ENCODE peak calls at places on chromosomes 16 and 17, in six cellular contexts. One of them, this sample, is unnamed.

GRCh38 chr16:72689851-72690250 is 358.1 kb downstream of the ZFHX3 start:
- DNase-seq in GM12878: no peak
- DNase-seq in HepG2: no peak
- DNase-seq in endothelial cell of umbilical vein: no peak
- DNase-seq in A549: no peak
- DNase-seq in K562: no peak
- DNase-seq in this sample: no peak

GRCh38 chr17:65345261-65346060 is 208.3 kb downstream of the RGS9 start:
- DNase-seq in GM12878: no peak
- DNase-seq in HepG2: no peak
- DNase-seq in endothelial cell of umbilical vein: peak
- DNase-seq in A549: no peak
- DNase-seq in K562: no peak
- DNase-seq in this sample: peak

GRCh38 chr17:7912927-7913524 is 3.1 kb downstream of the RNF227 start:
- DNase-seq in GM12878: peak
- DNase-seq in HepG2: peak
- DNase-seq in endothelial cell of umbilical vein: peak
- DNase-seq in A549: peak
- DNase-seq in K562: peak
- DNase-seq in this sample: peak

GRCh38 chr17:48179071-48179945 is 71.7 kb downstream of the SNX11 start:
- DNase-seq in GM12878: no peak
- DNase-seq in HepG2: no peak
- DNase-seq in endothelial cell of umbilical vein: no peak
- DNase-seq in A549: no peak
- DNase-seq in K562: peak
- DNase-seq in this sample: no peak

GRCh38 chr16:80147021-80147680 is 393.6 kb upstream of the DYNLRB2 start:
- DNase-seq in GM12878: no peak
- DNase-seq in HepG2: no peak
- DNase-seq in endothelial cell of umbilical vein: no peak
- DNase-seq in A549: no peak
- DNase-seq in K562: no peak
- DNase-seq in this sample: no peak

GRCh38 chr16:5020551-5020950 is 13.2 kb downstream of the NAGPA start:
- DNase-seq in GM12878: no peak
- DNase-seq in HepG2: no peak
- DNase-seq in endothelial cell of umbilical vein: no peak
- DNase-seq in A549: no peak
- DNase-seq in K562: no peak
- DNase-seq in this sample: no peak

GRCh38 chr17:74569392-74570003 is 2.2 kb upstream of the CD300H start:
- DNase-seq in GM12878: no peak
- DNase-seq in HepG2: no peak
- DNase-seq in endothelial cell of umbilical vein: no peak
- DNase-seq in A549: peak
- DNase-seq in K562: peak
- DNase-seq in this sample: peak

GRCh38 chr17:21209511-21210175 is 4.3 kb downstream of the TMEM11 start:
- DNase-seq in GM12878: no peak
- DNase-seq in HepG2: no peak
- DNase-seq in endothelial cell of umbilical vein: no peak
- DNase-seq in A549: no peak
- DNase-seq in K562: no peak
- DNase-seq in this sample: no peak

GRCh38 chr17:16301963-16302855 is 51.1 kb downstream of the CENPV start:
- DNase-seq in GM12878: no peak
- DNase-seq in HepG2: no peak
- DNase-seq in endothelial cell of umbilical vein: no peak
- DNase-seq in A549: no peak
- DNase-seq in K562: no peak
- DNase-seq in this sample: no peak

GRCh38 chr16:29834079-29834478 is 13.8 kb downstream of the MVP start:
- DNase-seq in GM12878: no peak
- DNase-seq in HepG2: no peak
- DNase-seq in endothelial cell of umbilical vein: no peak
- DNase-seq in A549: no peak
- DNase-seq in K562: no peak
- DNase-seq in this sample: no peak

GRCh38 chr17:4221899-4222659 is 41.7 kb downstream of the ANKFY1 start:
- DNase-seq in GM12878: no peak
- DNase-seq in HepG2: no peak
- DNase-seq in endothelial cell of umbilical vein: no peak
- DNase-seq in A549: no peak
- DNase-seq in K562: no peak
- DNase-seq in this sample: no peak

GRCh38 chr17:64603987-64604386 is 58.1 kb downstream of the SMURF2 start:
- DNase-seq in GM12878: no peak
- DNase-seq in HepG2: peak
- DNase-seq in endothelial cell of umbilical vein: no peak
- DNase-seq in A549: no peak
- DNase-seq in K562: no peak
- DNase-seq in this sample: no peak

GRCh38 chr17:81245024-81245664 is 6.0 kb downstream of the NDUFAF8 start:
- DNase-seq in GM12878: peak
- DNase-seq in HepG2: no peak
- DNase-seq in endothelial cell of umbilical vein: no peak
- DNase-seq in A549: no peak
- DNase-seq in K562: no peak
- DNase-seq in this sample: no peak

GRCh38 chr16:19116711-19117449 is 3.1 kb downstream of the ITPRIPL2 start:
- DNase-seq in GM12878: no peak
- DNase-seq in HepG2: no peak
- DNase-seq in endothelial cell of umbilical vein: no peak
- DNase-seq in A549: no peak
- DNase-seq in K562: no peak
- DNase-seq in this sample: peak

GRCh38 chr16:11556945-11557720 is 29.6 kb downstream of the LITAF start:
- DNase-seq in GM12878: no peak
- DNase-seq in HepG2: no peak
- DNase-seq in endothelial cell of umbilical vein: no peak
- DNase-seq in A549: no peak
- DNase-seq in K562: no peak
- DNase-seq in this sample: no peak

GRCh38 chr16:7888421-7888820 is 555.8 kb downstream of the RBFOX1 start:
- DNase-seq in GM12878: no peak
- DNase-seq in HepG2: no peak
- DNase-seq in endothelial cell of umbilical vein: no peak
- DNase-seq in A549: no peak
- DNase-seq in K562: no peak
- DNase-seq in this sample: no peak

DNA sequence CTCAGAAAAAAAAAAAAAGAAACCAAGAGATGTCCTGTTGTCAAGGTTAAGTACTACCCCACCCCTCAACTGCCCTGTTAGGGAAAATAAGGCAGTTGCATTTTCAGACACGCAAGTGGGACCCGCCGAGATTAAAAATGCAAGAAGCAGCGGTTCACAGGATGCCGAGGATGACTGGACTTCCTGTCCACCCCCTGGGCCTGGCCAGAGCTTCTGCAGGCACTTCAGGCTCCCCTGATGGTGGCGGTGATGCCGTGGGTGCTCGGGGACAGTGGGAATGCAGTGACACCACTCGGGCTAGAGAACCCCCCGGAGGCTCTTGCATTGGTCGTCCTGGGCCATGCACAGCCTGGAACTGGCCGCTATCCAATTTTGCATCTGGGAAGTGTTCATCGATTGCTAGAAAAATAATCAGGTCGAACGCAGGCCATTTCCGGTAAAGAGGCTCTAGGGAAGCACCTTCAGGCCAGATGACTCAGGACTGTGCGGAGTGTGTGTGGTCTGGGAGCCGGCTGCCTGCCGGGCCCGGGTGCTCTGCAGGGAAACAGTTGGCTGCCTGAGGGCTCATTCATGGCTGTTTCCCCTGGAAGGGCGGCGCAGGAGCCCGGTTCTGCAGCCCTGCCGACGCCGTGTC is 13.4 kb upstream of the CRISPLD2 start:
- DNase-seq in GM12878: peak
- DNase-seq in HepG2: no peak
- DNase-seq in endothelial cell of umbilical vein: peak
- DNase-seq in A549: peak
- DNase-seq in K562: peak
- DNase-seq in this sample: peak
- TF ChIP-seq MYC in GM12878: no peak
- TF ChIP-seq MYC in HepG2: no peak
- TF ChIP-seq MYC in endothelial cell of umbilical vein: no peak
- TF ChIP-seq MYC in A549: no peak
- TF ChIP-seq MYC in K562: peak
- TF ChIP-seq MYC in this sample: no peak

GRCh38 chr17:44912763-44913544 is 2.3 kb downstream of the GFAP start:
- DNase-seq in GM12878: no peak
- DNase-seq in HepG2: no peak
- DNase-seq in endothelial cell of umbilical vein: no peak
- DNase-seq in A549: no peak
- DNase-seq in K562: no peak
- DNase-seq in this sample: no peak

GRCh38 chr17:44913676-44914075 is 1.6 kb downstream of the GFAP start:
- DNase-seq in GM12878: no peak
- DNase-seq in HepG2: no peak
- DNase-seq in endothelial cell of umbilical vein: no peak
- DNase-seq in A549: no peak
- DNase-seq in K562: no peak
- DNase-seq in this sample: no peak

GRCh38 chr17:44910231-44911106 is 4.8 kb downstream of the GFAP start:
- DNase-seq in GM12878: no peak
- DNase-seq in HepG2: no peak
- DNase-seq in endothelial cell of umbilical vein: no peak
- DNase-seq in A549: no peak
- DNase-seq in K562: no peak
- DNase-seq in this sample: no peak

GRCh38 chr17:44909681-44910144 is 5.6 kb downstream of the GFAP start:
- DNase-seq in GM12878: no peak
- DNase-seq in HepG2: no peak
- DNase-seq in endothelial cell of umbilical vein: no peak
- DNase-seq in A549: no peak
- DNase-seq in K562: no peak
- DNase-seq in this sample: no peak

DNA sequence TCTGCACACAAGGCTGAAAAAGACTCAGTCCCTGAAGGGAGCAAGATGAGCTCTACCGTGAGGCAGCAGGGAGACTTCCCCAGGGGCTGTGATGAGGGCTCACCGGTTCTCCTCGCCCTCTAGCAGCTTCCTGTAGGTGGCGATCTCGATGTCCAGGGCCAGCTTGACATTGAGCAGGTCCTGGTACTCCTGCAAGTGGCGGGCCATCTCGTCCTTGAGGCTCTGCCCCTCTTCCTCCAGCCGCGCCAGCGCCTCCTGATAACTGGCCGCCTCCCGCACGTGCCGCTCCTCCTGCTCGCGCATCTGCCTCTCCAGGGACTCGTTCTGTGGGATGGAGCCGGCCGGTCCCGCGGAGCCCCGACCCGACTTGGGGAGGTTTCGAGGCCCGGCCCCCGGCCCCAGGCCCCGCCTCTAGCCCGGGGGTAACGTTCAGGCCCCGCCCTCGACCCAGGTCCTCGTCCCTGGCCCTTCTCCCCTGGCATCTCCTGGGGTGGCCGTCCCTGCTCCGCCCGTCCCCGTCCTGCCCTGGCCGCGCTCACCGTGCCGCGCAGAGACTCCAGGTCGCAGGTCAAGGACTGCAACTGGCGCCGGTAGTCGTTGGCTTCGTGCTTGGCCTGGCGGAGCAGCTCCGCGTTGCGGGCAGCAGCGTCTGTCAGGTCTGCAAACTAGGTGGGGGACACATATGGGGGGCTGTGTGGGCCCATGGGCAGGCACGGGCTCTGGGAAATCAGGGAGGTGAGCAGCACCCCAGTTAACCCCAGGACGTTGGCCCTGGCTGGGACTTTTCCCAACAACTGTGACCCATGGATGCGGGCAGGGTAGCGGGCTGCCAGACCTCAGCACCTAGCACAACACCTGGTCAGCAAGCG is 3.9 kb downstream of the GFAP start:
- DNase-seq in GM12878: no peak
- DNase-seq in HepG2: peak
- DNase-seq in endothelial cell of umbilical vein: peak
- DNase-seq in A549: peak
- DNase-seq in K562: peak
- DNase-seq in this sample: peak
- H3K4me3 ChIP-seq in GM12878: no peak
- H3K4me3 ChIP-seq in HepG2: peak
- H3K4me3 ChIP-seq in endothelial cell of umbilical vein: no peak
- H3K4me3 ChIP-seq in A549: no peak
- H3K4me3 ChIP-seq in K562: no peak
- H3K4me3 ChIP-seq in this sample: no peak

GRCh38 chr17:40309031-40309937 is at the start of gene RARA:
- DNase-seq in GM12878: no peak
- DNase-seq in HepG2: peak
- DNase-seq in endothelial cell of umbilical vein: no peak
- DNase-seq in A549: peak
- DNase-seq in K562: peak
- DNase-seq in this sample: no peak
- TF ChIP-seq MYC in GM12878: no peak
- TF ChIP-seq MYC in HepG2: peak
- TF ChIP-seq MYC in endothelial cell of umbilical vein: no peak
- TF ChIP-seq MYC in A549: no peak
- TF ChIP-seq MYC in K562: no peak
- TF ChIP-seq MYC in this sample: no peak

GRCh38 chr17:12088035-12088434 is 67.4 kb downstream of the MAP2K4 start:
- DNase-seq in GM12878: no peak
- DNase-seq in HepG2: peak
- DNase-seq in endothelial cell of umbilical vein: no peak
- DNase-seq in A549: no peak
- DNase-seq in K562: no peak
- DNase-seq in this sample: no peak

GRCh38 chr17:12095522-12095921 is 74.8 kb downstream of the MAP2K4 start:
- DNase-seq in GM12878: no peak
- DNase-seq in HepG2: no peak
- DNase-seq in endothelial cell of umbilical vein: no peak
- DNase-seq in A549: no peak
- DNase-seq in K562: no peak
- DNase-seq in this sample: no peak

GRCh38 chr17:12094336-12094735 is 73.7 kb downstream of the MAP2K4 start:
- DNase-seq in GM12878: no peak
- DNase-seq in HepG2: no peak
- DNase-seq in endothelial cell of umbilical vein: no peak
- DNase-seq in A549: no peak
- DNase-seq in K562: no peak
- DNase-seq in this sample: no peak

GRCh38 chr17:12085076-12085949 is 64.6 kb downstream of the MAP2K4 start:
- DNase-seq in GM12878: no peak
- DNase-seq in HepG2: peak
- DNase-seq in endothelial cell of umbilical vein: no peak
- DNase-seq in A549: no peak
- DNase-seq in K562: peak
- DNase-seq in this sample: no peak

DNA sequence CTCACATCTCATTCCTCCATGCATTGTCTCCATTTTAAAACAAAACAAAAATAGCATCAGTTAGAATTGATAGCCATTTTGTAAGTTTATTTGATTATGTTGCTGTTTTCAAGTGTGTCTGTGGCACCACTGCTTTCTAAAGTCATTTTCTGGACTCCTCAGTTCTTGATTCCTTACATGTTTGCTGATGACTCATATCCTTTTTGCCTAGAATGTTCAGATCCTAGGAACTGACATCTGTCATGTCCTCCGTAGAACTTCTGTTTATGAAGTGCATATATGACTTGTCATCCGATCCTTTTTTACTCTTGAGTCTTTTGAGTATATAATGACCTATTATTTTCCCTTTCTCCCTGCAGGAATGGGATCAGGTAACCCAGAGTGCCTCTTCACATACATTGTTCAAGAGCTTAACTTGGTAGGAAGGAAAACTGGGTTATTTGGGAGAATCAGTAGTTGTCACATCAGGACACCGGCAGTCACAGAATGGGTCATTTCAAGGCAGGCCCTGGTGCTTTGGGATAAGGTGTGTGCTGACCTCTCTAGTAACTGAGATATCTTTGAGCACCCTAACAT is 69.2 kb downstream of the MAP2K4 start:
- DNase-seq in GM12878: no peak
- DNase-seq in HepG2: peak
- DNase-seq in endothelial cell of umbilical vein: peak
- DNase-seq in A549: peak
- DNase-seq in K562: peak
- DNase-seq in this sample: peak
- H3K4me3 ChIP-seq in GM12878: no peak
- H3K4me3 ChIP-seq in HepG2: no peak
- H3K4me3 ChIP-seq in endothelial cell of umbilical vein: peak
- H3K4me3 ChIP-seq in A549: no peak
- H3K4me3 ChIP-seq in K562: no peak
- H3K4me3 ChIP-seq in this sample: no peak